ENCODE peak calls at places on chromosomes 3 and 15, in seven cellular contexts. M is HAP-1; C is fibroblast of mammary gland; L is SK-N-DZ; W is D721Med; V is B cell; E is naive thymus-derived CD8-positive, alpha-beta T cell. D is an unnamed sample.

GRCh38 chr3:154244644-154245043 is 79.6 kb downstream of the DHX36 start:
- DNase-seq in C (peak; percentile 83), W (no peak), L (no peak), M (no peak), V (no peak), E (no peak), D (no peak)

GRCh38 chr15:87207945-87208580 is 1048.5 kb downstream of the NTRK3 start:
- DNase-seq in L (peak; percentile 15), V (no peak), C (peak; percentile 3), E (no peak), M (no peak), W (no peak), D (no peak)

GRCh38 chr3:73661262-73661661 is 36.5 kb upstream of the PDZRN3 start:
- DNase-seq in L (no peak), M (no peak), W (no peak), C (peak; percentile 81), V (no peak), E (no peak), D (no peak)

GRCh38 chr3:128060473-128061381 is 8.5 kb downstream of the SEC61A1 start:
- DNase-seq in M (no peak), E (no peak), L (no peak), V (no peak), W (no peak), C (peak; percentile 99), D (no peak)

GRCh38 chr3:9669720-9670432 is 20.6 kb downstream of the MTMR14 start:
- DNase-seq in M (no peak), W (no peak), E (no peak), C (no peak), L (no peak), V (no peak), D (peak; percentile 17)

GRCh38 chr3:20105513-20106280 is 65.5 kb downstream of the KAT2B start:
- DNase-seq in C (no peak), L (no peak), W (no peak), M (no peak), V (no peak), E (no peak), D (no peak)

GRCh38 chr3:152243301-152243711 is 25.4 kb upstream of the MBNL1 start:
- DNase-seq in E (peak; percentile 46), C (no peak), L (no peak), M (no peak), W (no peak), V (no peak), D (no peak)

GRCh38 chr3:11661827-11662226 is 18.1 kb upstream of the VGLL4 start:
- DNase-seq in E (no peak), W (no peak), V (no peak), M (no peak), C (peak; percentile 79), L (no peak), D (no peak)

GRCh38 chr15:93913310-93913709 is 318.1 kb upstream of the MCTP2 start:
- DNase-seq in M (no peak), V (no peak), L (no peak), W (no peak), C (no peak), E (no peak), D (no peak)

GRCh38 chr15:43190178-43190577 is 5.0 kb downstream of the CCNDBP1 start:
- DNase-seq in M (no peak), C (no peak), E (no peak), L (no peak), W (no peak), V (no peak), D (no peak)

D was measured in cardiac muscle cell.